ENCODE peak calls at places on chromosomes 16 and 17, in seven cellular contexts. X is neural progenitor cell, W is prostate gland, Y is omental fat pad, P is fibroblast of the aortic adventitia, Z is dorsolateral prefrontal cortex, E is K562. N is an unnamed sample.

GRCh38 chr16:71439531-71439930 is 2.3 kb downstream of the TLE7 start:
- DNase-seq in X (no peak), W (no peak), Y (no peak), P (no peak), Z (no peak), E (no peak), N (no peak)

GRCh38 chr16:35598696-35599332 is 2139.4 kb downstream of the TP53TG3F start:
- DNase-seq in X (no peak), W (no peak), Y (no peak), P (no peak), Z (no peak), E (no peak), N (no peak)

GRCh38 chr17:43998552-43998951 is 5.9 kb upstream of the NAGS start:
- DNase-seq in X (no peak), W (no peak), Y (no peak), P (peak), Z (no peak), E (no peak), N (no peak)

GRCh38 chr16:2515180-2515803 is 1.5 kb downstream of the ATP6V0C start:
- DNase-seq in X (no peak), W (no peak), Y (no peak), P (no peak), Z (no peak), E (no peak), N (no peak)

GRCh38 chr17:3893003-3893719 is at the start of gene CAMKK1:
- DNase-seq in X (peak), W (peak), Y (peak), P (peak), Z (peak), E (peak), N (no peak)

GRCh38 chr16:4350365-4350786 is 745 bp downstream of the PAM16 start:
- DNase-seq in X (no peak), W (no peak), Y (no peak), P (no peak), Z (no peak), E (no peak), N (no peak)

GRCh38 chr17:75535119-75535537 is 9.6 kb downstream of the LLGL2 start:
- DNase-seq in X (peak), W (no peak), Y (no peak), P (no peak), Z (no peak), E (no peak), N (no peak)

GRCh38 chr16:23207485-23207884 is 24.9 kb downstream of the SCNN1G start:
- DNase-seq in X (peak), W (no peak), Y (no peak), P (no peak), Z (no peak), E (no peak), N (no peak)

GRCh38 chr16:59296002-59296401 is 561.9 kb upstream of the GOT2 start:
- DNase-seq in X (peak), W (no peak), Y (no peak), P (no peak), Z (no peak), E (no peak), N (no peak)

GRCh38 chr16:48295493-48296281 is 48.3 kb upstream of the ABCC11 start:
- DNase-seq in X (no peak), W (peak), Y (no peak), P (no peak), Z (no peak), E (no peak), N (no peak)

GRCh38 chr17:29958947-29959657 is 17.7 kb downstream of the EFCAB5 start:
- DNase-seq in X (no peak), W (no peak), Y (no peak), P (peak), Z (no peak), E (no peak), N (no peak)

GRCh38 chr16:4244254-4244812 is 2.5 kb upstream of the SRL start:
- DNase-seq in X (peak), W (no peak), Y (no peak), P (no peak), Z (no peak), E (no peak), N (no peak)

GRCh38 chr17:40485851-40486512 is 15.4 kb downstream of the TNS4 start:
- DNase-seq in X (no peak), W (peak), Y (peak), P (peak), Z (no peak), E (peak), N (no peak)

GRCh38 chr16:49652441-49653175 is 203.3 kb downstream of the ZNF423 start:
- DNase-seq in X (no peak), W (no peak), Y (no peak), P (peak), Z (no peak), E (no peak), N (peak)

GRCh38 chr16:89770367-89770766 is 46.1 kb downstream of the FANCA start:
- DNase-seq in X (no peak), W (no peak), Y (no peak), P (no peak), Z (no peak), E (no peak), N (no peak)

GRCh38 chr16:50309527-50310307 is 43.4 kb downstream of the ADCY7 start:
- DNase-seq in X (no peak), W (no peak), Y (no peak), P (no peak), Z (peak), E (no peak), N (peak)

GRCh38 chr17:78762007-78762406 is 20.1 kb downstream of the CYTH1 start:
- DNase-seq in X (no peak), W (no peak), Y (no peak), P (peak), Z (no peak), E (no peak), N (no peak)

GRCh38 chr16:3454093-3454492 is 10.6 kb downstream of the NAA60 start:
- DNase-seq in X (no peak), W (no peak), Y (no peak), P (no peak), Z (no peak), E (no peak), N (no peak)

GRCh38 chr17:75909812-75910274 is 5.2 kb upstream of the MRPL38 start:
- DNase-seq in X (no peak), W (peak), Y (peak), P (no peak), Z (no peak), E (no peak), N (no peak)

GRCh38 chr17:52134641-52135040 is 23.9 kb downstream of the CA10 start:
- DNase-seq in X (no peak), W (no peak), Y (no peak), P (no peak), Z (no peak), E (no peak), N (no peak)

GRCh38 chr16:56351481-56351880 is 73.9 kb downstream of the AMFR start:
- DNase-seq in X (no peak), W (no peak), Y (no peak), P (no peak), Z (peak), E (no peak), N (no peak)

GRCh38 chr16:48384305-48384981 is 770 bp downstream of the SIAH1 start:
- DNase-seq in X (peak), W (no peak), Y (no peak), P (peak), Z (peak), E (peak), N (no peak)

GRCh38 chr17:491086-492014 is 138.7 kb upstream of the RPH3AL start:
- DNase-seq in X (peak), W (peak), Y (no peak), P (peak), Z (no peak), E (peak), N (no peak)

GRCh38 chr16:82156761-82157654 is 13.0 kb downstream of the MPHOSPH6 start:
- DNase-seq in X (no peak), W (no peak), Y (no peak), P (peak), Z (no peak), E (no peak), N (no peak)

DNA sequence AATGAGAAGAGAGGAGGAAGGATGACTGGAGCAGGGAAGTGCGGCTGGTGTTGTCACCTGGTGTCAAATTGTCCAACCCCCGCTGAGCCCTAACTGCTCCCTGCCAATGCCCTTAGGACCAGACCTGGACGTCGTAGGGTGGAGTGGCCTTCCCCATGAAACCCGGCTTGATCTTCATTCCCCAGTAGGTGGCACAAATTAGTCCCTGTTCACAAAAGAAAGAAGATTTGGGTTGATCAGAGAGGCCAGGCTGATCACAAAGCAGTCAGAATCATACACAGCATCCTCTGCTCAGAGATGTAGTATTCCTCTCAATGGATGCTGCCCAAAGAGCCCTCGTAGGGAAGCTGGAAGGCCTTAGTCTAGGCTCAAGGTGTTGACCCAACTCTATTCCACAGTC is 60.2 kb downstream of the ACSM1 start:
- DNase-seq in X (no peak), W (no peak), Y (no peak), P (no peak), Z (no peak), E (no peak), N (no peak)
- TF ChIP-seq CTCF in X (no peak), W (no peak), Y (no peak), P (no peak), Z (no peak), E (peak), N (no peak)

GRCh38 chr16:67846063-67846319 is 742 bp upstream of the NUTF2 start:
- DNase-seq in X (no peak), W (no peak), Y (no peak), P (no peak), Z (no peak), E (no peak), N (no peak)

GRCh38 chr16:67842509-67843342 is 606 bp downstream of the THAP11 start:
- DNase-seq in X (peak), W (peak), Y (no peak), P (peak), Z (peak), E (no peak), N (no peak)

GRCh38 chr16:67843343-67843765 is 1.2 kb downstream of the THAP11 start:
- DNase-seq in X (no peak), W (no peak), Y (no peak), P (no peak), Z (no peak), E (no peak), N (no peak)

GRCh38 chr16:67845291-67846062 is 1.3 kb upstream of the NUTF2 start:
- DNase-seq in X (no peak), W (no peak), Y (no peak), P (no peak), Z (no peak), E (no peak), N (no peak)

DNA sequence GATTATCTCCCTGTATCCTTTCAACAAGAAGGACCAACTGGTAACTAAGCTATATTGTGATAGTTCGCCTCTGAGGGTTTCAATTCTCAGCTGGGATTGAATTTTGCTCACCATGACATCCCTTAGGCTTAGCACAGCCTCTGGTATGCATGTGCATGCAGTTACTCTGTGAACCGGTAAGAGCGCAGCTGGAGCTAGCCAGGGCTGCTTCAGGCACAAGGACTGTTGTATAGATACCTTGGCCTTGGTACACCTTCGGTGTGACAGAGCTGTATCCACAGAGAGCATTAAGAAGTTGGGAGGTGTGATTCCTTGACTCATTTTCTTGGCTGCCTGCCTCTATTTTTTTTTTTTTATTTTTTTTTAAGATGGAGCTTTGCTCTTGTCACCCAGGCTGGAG is 2.3 kb upstream of the NUTF2 start:
- DNase-seq in X (peak), W (no peak), Y (no peak), P (peak), Z (no peak), E (no peak), N (no peak)
- TF ChIP-seq CTCF in X (no peak), W (no peak), Y (no peak), P (peak), Z (no peak), E (no peak), N (no peak)

GRCh38 chr17:7856840-7857723 is at the start of gene NAA38:
- DNase-seq in X (peak), W (peak), Y (peak), P (peak), Z (peak), E (peak), N (peak)
- TF ChIP-seq CTCF in X (peak), W (peak), Y (no peak), P (peak), Z (peak), E (peak), N (peak)

DNA sequence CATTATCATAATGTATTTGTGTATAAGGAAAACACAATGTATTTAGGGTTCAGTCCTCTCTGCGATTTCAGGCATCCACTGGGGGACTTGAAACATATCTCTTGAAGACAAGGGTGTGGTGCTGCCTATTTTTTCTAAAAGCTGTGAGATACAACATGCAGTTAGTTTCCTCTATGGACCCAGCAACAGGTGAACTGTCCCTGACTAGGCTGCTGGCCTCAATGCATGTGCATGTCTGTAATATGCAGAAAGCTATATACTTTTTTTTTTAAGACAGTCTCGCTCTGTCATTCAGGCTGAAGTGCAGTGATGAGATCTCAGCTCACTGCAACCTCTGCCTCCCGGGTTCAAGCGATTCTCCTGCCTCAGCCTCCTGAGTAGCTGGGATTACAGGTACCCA is 32.5 kb downstream of the SLC47A1 start:
- DNase-seq in X (no peak), W (no peak), Y (no peak), P (no peak), Z (no peak), E (no peak), N (no peak)
- TF ChIP-seq CTCF in X (no peak), W (no peak), Y (no peak), P (no peak), Z (no peak), E (no peak), N (no peak)

GRCh38 chr17:50090971-50091950 is 3.9 kb upstream of the PDK2 start:
- DNase-seq in X (no peak), W (no peak), Y (no peak), P (no peak), Z (no peak), E (no peak), N (peak)
- TF ChIP-seq CTCF in X (no peak), W (no peak), Y (no peak), P (no peak), Z (no peak), E (no peak), N (no peak)

GRCh38 chr16:13936596-13937081 is 16.7 kb downstream of the ERCC4 start:
- DNase-seq in X (no peak), W (peak), Y (no peak), P (peak), Z (no peak), E (no peak), N (no peak)

GRCh38 chr16:13931845-13932244 is 11.9 kb downstream of the ERCC4 start:
- DNase-seq in X (no peak), W (no peak), Y (no peak), P (no peak), Z (no peak), E (peak), N (no peak)

GRCh38 chr16:13938480-13938879 is 18.5 kb downstream of the ERCC4 start:
- DNase-seq in X (no peak), W (no peak), Y (no peak), P (no peak), Z (no peak), E (no peak), N (no peak)

GRCh38 chr16:13937411-13937810 is 17.5 kb downstream of the ERCC4 start:
- DNase-seq in X (no peak), W (no peak), Y (no peak), P (no peak), Z (no peak), E (no peak), N (no peak)

DNA sequence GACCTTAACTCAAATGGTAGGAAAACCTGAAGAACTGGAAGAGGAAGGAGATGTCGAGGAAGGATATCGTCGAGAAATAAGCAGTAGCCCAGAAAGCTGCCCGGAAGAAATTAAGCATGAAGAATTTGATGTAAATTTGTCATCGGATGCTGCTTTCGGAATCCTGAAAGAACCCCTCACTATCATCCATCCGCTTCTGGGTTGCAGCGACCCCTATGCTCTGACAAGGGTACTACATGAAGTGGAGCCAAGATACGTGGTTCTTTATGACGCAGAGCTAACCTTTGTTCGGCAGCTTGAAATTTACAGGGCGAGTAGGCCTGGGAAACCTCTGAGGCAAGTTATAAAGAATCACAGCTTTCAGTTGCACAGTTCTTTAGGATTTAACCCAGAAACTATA is 15.5 kb downstream of the ERCC4 start:
- DNase-seq in X (peak), W (no peak), Y (no peak), P (no peak), Z (no peak), E (peak), N (no peak)
- TF ChIP-seq CTCF in X (peak), W (peak), Y (no peak), P (peak), Z (no peak), E (peak), N (peak)

GRCh38 chr17:14712471-14713075 is 411.7 kb downstream of the HS3ST3B1 start:
- DNase-seq in X (no peak), W (no peak), Y (no peak), P (no peak), Z (no peak), E (no peak), N (no peak)

GRCh38 chr17:14719942-14720341 is 419.1 kb downstream of the HS3ST3B1 start:
- DNase-seq in X (no peak), W (no peak), Y (no peak), P (no peak), Z (no peak), E (no peak), N (no peak)

GRCh38 chr17:14715531-14715930 is 414.6 kb downstream of the HS3ST3B1 start:
- DNase-seq in X (no peak), W (no peak), Y (no peak), P (no peak), Z (no peak), E (no peak), N (no peak)

DNA sequence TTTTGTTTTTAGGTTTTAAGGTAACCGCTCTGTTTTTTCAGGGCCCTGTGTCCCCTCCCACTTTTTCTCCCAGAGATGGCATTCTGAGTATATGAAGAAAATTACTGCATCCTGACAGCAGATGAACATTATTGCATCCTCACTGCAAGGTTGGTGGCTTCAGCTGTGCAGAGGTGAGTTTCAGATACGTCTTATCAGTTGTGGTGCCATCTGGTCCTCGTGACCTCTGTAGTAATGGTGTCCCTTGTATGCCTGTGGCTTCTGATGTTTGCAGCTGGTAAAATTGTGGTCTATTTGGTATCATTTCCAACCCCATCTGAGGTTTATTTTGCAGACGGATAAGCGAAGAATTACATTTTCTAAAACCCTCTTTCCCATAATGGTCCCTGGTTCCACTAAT is 417.0 kb downstream of the HS3ST3B1 start:
- DNase-seq in X (no peak), W (no peak), Y (no peak), P (no peak), Z (no peak), E (no peak), N (no peak)
- TF ChIP-seq CTCF in X (no peak), W (no peak), Y (no peak), P (no peak), Z (no peak), E (no peak), N (no peak)

DNA sequence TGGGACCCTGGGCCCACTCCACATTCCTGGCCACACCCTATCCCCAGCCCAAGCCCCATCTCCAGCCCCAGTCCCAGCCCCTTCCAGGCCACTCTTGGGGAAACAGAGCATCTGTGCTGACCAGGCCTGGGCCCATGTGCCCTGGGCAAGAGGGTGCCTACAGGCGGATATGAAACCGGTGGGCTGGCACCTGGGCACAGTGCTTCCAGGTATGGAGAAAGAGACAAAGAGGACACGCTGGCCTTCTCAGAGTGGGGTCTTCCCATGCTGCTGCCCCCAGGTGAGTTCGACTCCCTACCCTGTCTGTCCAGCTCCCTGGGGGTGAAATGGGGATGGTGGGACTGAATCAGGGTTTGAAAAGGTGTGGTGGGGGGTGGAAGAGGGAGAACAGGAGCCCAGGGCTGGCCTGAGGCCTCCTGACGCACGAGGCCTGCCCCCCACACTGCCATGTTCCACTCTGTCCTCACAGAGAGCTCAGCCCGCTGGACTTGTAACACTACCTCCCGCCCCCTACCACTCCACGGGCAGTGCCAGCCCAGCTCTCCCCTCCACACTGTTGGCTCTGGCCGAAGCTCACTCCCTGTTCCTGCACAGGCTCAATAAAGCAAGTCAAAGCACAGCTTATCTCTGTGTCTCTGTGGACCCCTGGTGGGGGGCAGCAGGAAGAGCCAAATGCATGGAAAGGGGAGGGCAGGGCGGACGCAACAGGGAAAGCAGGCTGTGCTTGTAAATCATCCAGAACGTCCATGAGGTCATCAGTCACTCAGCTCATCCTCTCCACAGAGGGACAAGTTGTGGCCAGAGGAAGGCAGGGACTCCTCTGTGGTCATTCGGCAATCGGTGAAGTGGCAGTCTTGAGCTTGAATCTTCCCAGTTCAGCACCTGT is 71.1 kb upstream of the TMEM97 start:
- DNase-seq in X (peak), W (no peak), Y (no peak), P (no peak), Z (no peak), E (peak), N (peak)
- TF ChIP-seq CTCF in X (peak), W (no peak), Y (no peak), P (no peak), Z (no peak), E (peak), N (peak)